ENCODE peak calls at places on chromosomes 7 and 10, in nine cellular contexts. T, B, W, R, A, U, L, O and K are unnamed samples.

GRCh38 chr10:100528885-100529472 is 692 bp downstream of the NDUFB8 start:
- DNase-seq in T (peak), B (peak), W (no peak), R (no peak), A (peak), U (peak), L (no peak), O (no peak), K (no peak)

GRCh38 chr10:121539757-121540156 is 58.5 kb downstream of the FGFR2 start:
- DNase-seq in T (no peak), B (no peak), W (no peak), R (no peak), A (no peak), U (no peak), L (no peak), O (no peak), K (no peak)

GRCh38 chr7:44990520-44991023 is 9.4 kb upstream of the CCM2 start:
- DNase-seq in T (no peak), B (no peak), W (no peak), R (no peak), A (peak), U (peak), L (no peak), O (no peak), K (no peak)

GRCh38 chr7:15461576-15461975 is 100.2 kb downstream of the AGMO start:
- DNase-seq in T (no peak), B (no peak), W (no peak), R (no peak), A (peak), U (peak), L (no peak), O (no peak), K (no peak)

GRCh38 chr10:6384031-6384430 is 181.3 kb downstream of the PFKFB3 start:
- DNase-seq in T (no peak), B (no peak), W (no peak), R (no peak), A (no peak), U (no peak), L (no peak), O (no peak), K (no peak)

GRCh38 chr7:54946764-54947163 is 72.1 kb upstream of the EGFR start:
- DNase-seq in T (no peak), B (no peak), W (no peak), R (no peak), A (no peak), U (no peak), L (no peak), O (no peak), K (no peak)

GRCh38 chr10:86362566-86363183 is 3.9 kb downstream of the GRID1 start:
- DNase-seq in T (no peak), B (no peak), W (no peak), R (no peak), A (no peak), U (peak), L (no peak), O (no peak), K (no peak)

GRCh38 chr7:100483728-100484635 is at the start of gene NYAP1:
- DNase-seq in T (peak), B (peak), W (no peak), R (no peak), A (no peak), U (peak), L (peak), O (no peak), K (no peak)

GRCh38 chr7:115127399-115128021 is 205.6 kb downstream of the MDFIC start:
- DNase-seq in T (no peak), B (no peak), W (no peak), R (no peak), A (no peak), U (no peak), L (no peak), O (no peak), K (no peak)

GRCh38 chr7:106326594-106327537 is 42.1 kb upstream of the NAMPT start:
- DNase-seq in T (no peak), B (no peak), W (no peak), R (no peak), A (peak), U (no peak), L (no peak), O (no peak), K (no peak)

GRCh38 chr7:34184466-34184865 is 279.1 kb downstream of the BMPER start:
- DNase-seq in T (peak), B (no peak), W (no peak), R (no peak), A (peak), U (no peak), L (no peak), O (no peak), K (no peak)

GRCh38 chr7:79176859-79177477 is 276.5 kb downstream of the MAGI2 start:
- DNase-seq in T (peak), B (peak), W (no peak), R (no peak), A (peak), U (peak), L (peak), O (peak), K (no peak)

GRCh38 chr7:123625254-123625653 is 23.6 kb downstream of the ASB15 start:
- DNase-seq in T (no peak), B (no peak), W (no peak), R (no peak), A (no peak), U (no peak), L (no peak), O (no peak), K (no peak)

GRCh38 chr10:133129854-133130495 is 30.0 kb upstream of the KNDC1 start:
- DNase-seq in T (no peak), B (no peak), W (no peak), R (no peak), A (no peak), U (no peak), L (no peak), O (no peak), K (no peak)

GRCh38 chr10:10591682-10592412 is 425.8 kb upstream of the CELF2 start:
- DNase-seq in T (no peak), B (peak), W (no peak), R (no peak), A (peak), U (peak), L (no peak), O (no peak), K (no peak)

GRCh38 chr10:1600861-1601260 is 136.5 kb downstream of the ADARB2 start:
- DNase-seq in T (no peak), B (no peak), W (no peak), R (no peak), A (no peak), U (no peak), L (peak), O (no peak), K (no peak)

GRCh38 chr10:18340496-18341051 is 200.3 kb downstream of the CACNB2 start:
- DNase-seq in T (no peak), B (no peak), W (no peak), R (no peak), A (peak), U (no peak), L (no peak), O (no peak), K (no peak)

GRCh38 chr10:110209926-110210662 is 2.7 kb downstream of the MXI1 start:
- DNase-seq in T (peak), B (no peak), W (peak), R (no peak), A (peak), U (peak), L (no peak), O (peak), K (no peak)

GRCh38 chr10:91689731-91690168 is 56.9 kb upstream of the PPP1R3C start:
- DNase-seq in T (no peak), B (no peak), W (no peak), R (no peak), A (peak), U (peak), L (no peak), O (no peak), K (no peak)

GRCh38 chr7:76318488-76319353 is 16.2 kb downstream of the HSPB1 start:
- DNase-seq in T (peak), B (peak), W (peak), R (no peak), A (peak), U (peak), L (no peak), O (peak), K (peak)